ENCODE peak calls at places on chromosomes 11 and 22, in six cellular contexts. P is substantia nigra, M is transverse colon, X is breast epithelium, V is cardiac muscle cell, Q is HCT116. G is an unnamed sample.

GRCh38 chr22:44625981-44626687 is 75.9 kb upstream of the PRR5 start:
- DNase-seq in P (no peak), M (peak), X (peak), V (peak), Q (peak), G (peak)

GRCh38 chr11:42772886-42773285 is 538.9 kb upstream of the API5 start:
- DNase-seq in P (no peak), M (no peak), X (no peak), V (no peak), Q (no peak), G (no peak)

GRCh38 chr22:49104434-49104833 is 723.2 kb downstream of the BRD1 start:
- DNase-seq in P (no peak), M (no peak), X (no peak), V (no peak), Q (no peak), G (no peak)

GRCh38 chr11:61891331-61892084 is at the start of gene FADS3:
- DNase-seq in P (peak), M (peak), X (peak), V (peak), Q (peak), G (peak)

GRCh38 chr22:44409691-44410316 is 88.2 kb downstream of the RTL6 start:
- DNase-seq in P (no peak), M (no peak), X (no peak), V (no peak), Q (no peak), G (no peak)

GRCh38 chr11:63015521-63016215 is at the start of gene SLC22A8:
- DNase-seq in P (no peak), M (no peak), X (no peak), V (no peak), Q (no peak), G (no peak)

GRCh38 chr11:122181893-122182292 is 65.9 kb upstream of the BLID start:
- DNase-seq in P (no peak), M (no peak), X (no peak), V (no peak), Q (no peak), G (no peak)

GRCh38 chr11:44617671-44618461 is 52.4 kb downstream of the CD82 start:
- DNase-seq in P (no peak), M (peak), X (no peak), V (no peak), Q (no peak), G (no peak)

GRCh38 chr11:96943970-96944369 is 554.2 kb downstream of the JRKL start:
- DNase-seq in P (no peak), M (no peak), X (no peak), V (no peak), Q (no peak), G (no peak)

GRCh38 chr11:64621283-64622019 is 30.4 kb downstream of the SLC22A12 start:
- DNase-seq in P (no peak), M (no peak), X (no peak), V (no peak), Q (no peak), G (no peak)

GRCh38 chr11:64619811-64620285 is 28.8 kb downstream of the SLC22A12 start:
- DNase-seq in P (no peak), M (peak), X (no peak), V (peak), Q (peak), G (no peak)

GRCh38 chr11:64622681-64623080 is 31.7 kb downstream of the SLC22A12 start:
- DNase-seq in P (no peak), M (no peak), X (no peak), V (no peak), Q (no peak), G (no peak)

GRCh38 chr11:64619196-64619595 is 28.2 kb downstream of the SLC22A12 start:
- DNase-seq in P (no peak), M (no peak), X (no peak), V (no peak), Q (no peak), G (no peak)

DNA sequence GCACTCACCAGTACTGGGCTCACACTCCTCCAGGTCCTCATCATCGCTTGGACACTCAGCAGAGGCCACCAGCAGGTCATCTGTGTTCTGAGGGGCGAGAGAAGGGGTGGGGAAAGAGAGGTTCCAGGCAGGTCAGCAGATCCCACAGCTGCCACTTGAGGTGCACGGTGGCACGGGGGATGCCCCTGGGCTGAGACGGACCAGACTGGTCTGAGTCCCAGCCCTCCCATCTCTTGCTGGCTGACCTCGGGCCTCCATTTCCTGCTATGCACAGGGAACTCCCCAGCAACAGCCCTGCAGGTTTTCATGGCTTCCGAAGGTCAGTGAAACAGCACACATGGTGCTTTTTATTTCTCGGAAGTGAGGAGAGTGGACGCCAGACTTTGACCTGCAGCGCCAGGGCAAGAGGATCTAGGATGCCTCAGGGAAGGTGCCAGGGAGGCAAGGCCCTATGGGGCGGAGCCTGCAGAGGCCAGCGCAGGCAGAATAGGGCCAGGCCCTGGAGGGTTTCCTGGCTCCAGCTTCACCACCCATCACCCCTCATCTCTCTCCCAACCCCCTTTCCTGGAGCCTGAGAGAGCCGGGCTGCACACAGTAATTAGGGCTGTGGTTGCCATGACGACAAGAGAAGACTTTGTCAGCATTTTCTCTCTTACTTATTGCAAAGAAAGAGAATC is 29.4 kb downstream of the SLC22A12 start:
- DNase-seq in P (no peak), M (peak), X (no peak), V (peak), Q (no peak), G (no peak)
- H3K27ac ChIP-seq in P (no peak), M (peak), X (peak), V (no peak), Q (no peak), G (no peak)

GRCh38 chr11:86066033-86066432 is 2.9 kb downstream of the PICALM start:
- DNase-seq in P (no peak), M (no peak), X (no peak), V (no peak), Q (no peak), G (no peak)

GRCh38 chr11:86064236-86064803 is 4.6 kb downstream of the PICALM start:
- DNase-seq in P (no peak), M (no peak), X (no peak), V (no peak), Q (no peak), G (no peak)

GRCh38 chr11:86061483-86061882 is 7.4 kb downstream of the PICALM start:
- DNase-seq in P (no peak), M (no peak), X (no peak), V (no peak), Q (no peak), G (no peak)

GRCh38 chr11:86062719-86063118 is 6.2 kb downstream of the PICALM start:
- DNase-seq in P (no peak), M (no peak), X (no peak), V (no peak), Q (no peak), G (no peak)

GRCh38 chr11:86063536-86063935 is 5.3 kb downstream of the PICALM start:
- DNase-seq in P (no peak), M (no peak), X (no peak), V (no peak), Q (no peak), G (no peak)
- H3K27ac ChIP-seq in P (peak), M (peak), X (peak), V (no peak), Q (no peak), G (peak)

GRCh38 chr11:33668951-33669596 is 31.6 kb downstream of the C11orf91 start:
- DNase-seq in P (no peak), M (no peak), X (no peak), V (no peak), Q (no peak), G (no peak)

GRCh38 chr11:33669598-33670249 is 30.9 kb downstream of the C11orf91 start:
- DNase-seq in P (no peak), M (no peak), X (no peak), V (no peak), Q (no peak), G (no peak)

GRCh38 chr11:33665666-33666065 is 35.0 kb downstream of the C11orf91 start:
- DNase-seq in P (no peak), M (no peak), X (no peak), V (no peak), Q (no peak), G (no peak)

GRCh38 chr11:33668468-33668825 is 32.2 kb downstream of the C11orf91 start:
- DNase-seq in P (no peak), M (no peak), X (no peak), V (no peak), Q (no peak), G (no peak)

GRCh38 chr11:33667819-33668467 is 32.7 kb downstream of the C11orf91 start:
- DNase-seq in P (no peak), M (no peak), X (no peak), V (no peak), Q (no peak), G (no peak)
- H3K27ac ChIP-seq in P (no peak), M (no peak), X (no peak), V (no peak), Q (no peak), G (no peak)

GRCh38 chr22:42811510-42811909 is 45.6 kb downstream of the ARFGAP3 start:
- DNase-seq in P (no peak), M (no peak), X (no peak), V (no peak), Q (no peak), G (no peak)

GRCh38 chr22:42813501-42813900 is 43.6 kb downstream of the ARFGAP3 start:
- DNase-seq in P (no peak), M (no peak), X (no peak), V (no peak), Q (no peak), G (no peak)

GRCh38 chr22:42816339-42816738 is 40.7 kb downstream of the ARFGAP3 start:
- DNase-seq in P (no peak), M (no peak), X (no peak), V (no peak), Q (no peak), G (no peak)

GRCh38 chr22:42814616-42815015 is 42.5 kb downstream of the ARFGAP3 start:
- DNase-seq in P (no peak), M (no peak), X (no peak), V (no peak), Q (no peak), G (no peak)

DNA sequence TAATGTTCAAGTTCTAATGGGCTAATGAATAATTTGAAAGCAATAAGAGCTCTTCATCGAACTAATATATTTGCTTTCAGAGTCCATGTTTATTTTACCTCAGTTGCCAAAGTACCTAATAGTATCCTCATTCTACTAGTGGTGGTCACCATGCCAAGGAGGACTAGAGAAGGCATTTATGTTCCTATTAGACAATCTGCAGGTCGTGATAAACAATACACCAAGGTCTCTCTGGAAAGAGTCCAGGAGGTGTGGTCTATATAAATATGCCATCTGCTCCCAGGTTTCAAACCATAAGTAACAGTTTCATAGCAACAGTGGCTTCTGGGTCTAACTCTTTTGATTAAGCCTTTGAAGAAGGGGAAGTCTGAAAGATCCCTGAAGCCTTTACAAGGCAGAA is 42.9 kb downstream of the ARFGAP3 start:
- DNase-seq in P (no peak), M (no peak), X (no peak), V (no peak), Q (no peak), G (no peak)
- H3K27ac ChIP-seq in P (no peak), M (no peak), X (no peak), V (no peak), Q (no peak), G (no peak)

DNA sequence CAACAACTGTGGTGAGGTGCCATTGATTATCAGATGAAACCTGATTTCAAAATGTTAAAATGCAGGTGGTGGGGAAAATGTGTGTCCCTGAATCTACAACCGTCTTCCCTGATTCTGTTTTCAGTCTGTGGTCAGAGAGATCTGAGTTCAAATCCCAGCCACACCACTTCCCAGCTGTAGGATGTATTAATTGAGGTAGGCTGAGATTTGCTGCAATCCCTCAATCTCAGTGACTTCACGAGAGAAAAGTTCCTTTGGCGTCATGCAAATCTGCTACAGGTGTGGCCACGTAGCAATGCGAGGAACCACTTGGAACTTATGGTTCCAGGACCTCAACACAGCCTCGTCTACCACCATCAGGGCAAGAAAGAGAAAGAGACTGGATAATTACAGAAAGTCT is 56.2 kb downstream of the BCL2L13 start:
- DNase-seq in P (no peak), M (no peak), X (no peak), V (no peak), Q (no peak), G (no peak)
- H3K27ac ChIP-seq in P (no peak), M (no peak), X (no peak), V (peak), Q (no peak), G (no peak)

DNA sequence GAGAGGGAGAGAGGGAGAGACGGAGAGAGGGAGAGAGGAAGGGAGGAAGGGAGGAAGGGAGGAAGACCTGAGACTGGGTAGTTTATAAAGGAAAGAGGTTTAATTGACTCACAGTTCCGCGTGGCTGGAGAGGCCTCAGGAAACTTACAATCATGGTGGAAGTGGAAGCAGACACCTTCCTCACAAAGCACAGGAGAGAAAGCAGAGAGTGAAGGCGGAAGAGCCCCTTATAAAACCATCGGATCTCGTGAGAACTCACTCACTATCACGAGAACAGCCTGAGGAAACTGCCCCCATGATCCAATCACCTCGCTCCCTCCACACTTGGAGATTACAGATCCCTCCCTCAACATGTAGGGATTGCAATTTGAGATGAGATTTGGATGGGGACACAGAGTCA is 12.2 kb upstream of the CARS1 start:
- DNase-seq in P (no peak), M (no peak), X (no peak), V (no peak), Q (no peak), G (no peak)
- H3K27ac ChIP-seq in P (no peak), M (no peak), X (no peak), V (no peak), Q (no peak), G (no peak)

DNA sequence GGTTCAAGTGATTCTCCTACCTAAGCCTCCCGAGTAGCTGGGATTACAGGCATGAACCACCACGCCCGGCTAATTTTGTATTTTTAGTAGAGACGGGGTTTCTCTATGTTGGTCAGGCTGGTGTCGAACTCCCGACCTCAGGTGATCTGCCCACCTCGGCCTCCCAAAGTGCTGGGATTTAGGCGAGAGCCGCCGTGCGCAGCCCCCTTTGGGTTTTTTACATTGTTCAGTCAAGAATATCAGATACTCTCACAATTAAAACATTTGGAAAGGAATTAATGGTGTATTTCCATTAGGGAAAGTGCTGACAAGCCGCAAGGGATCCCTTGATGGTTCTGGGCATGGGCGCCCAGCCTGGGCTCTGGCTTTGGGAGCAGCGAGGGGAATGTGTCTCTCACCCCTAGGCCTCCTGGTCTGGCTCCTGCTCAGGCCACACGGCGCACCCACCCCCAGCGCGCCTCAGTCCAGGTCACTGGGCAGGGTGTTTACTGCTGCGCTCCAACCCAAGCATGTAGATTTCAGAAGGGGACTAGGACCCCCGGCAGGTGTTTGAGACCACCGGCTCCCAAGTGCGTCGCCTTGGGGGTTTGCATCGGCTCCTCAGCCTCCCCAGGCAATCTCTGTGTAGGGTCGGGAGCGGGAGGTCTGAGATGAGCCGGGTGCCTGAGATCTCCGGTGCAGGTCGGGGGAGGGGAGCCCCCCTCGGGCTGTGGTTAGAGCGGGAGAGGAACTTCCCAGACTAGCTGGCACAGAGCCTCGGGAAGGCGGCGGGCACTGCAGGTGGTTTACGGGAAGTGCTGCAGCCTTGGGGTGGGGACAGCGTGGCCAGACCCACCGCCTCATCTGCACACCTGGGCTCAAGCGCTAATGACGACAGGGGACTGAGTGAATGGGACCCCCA is 820 bp upstream of the IRF7 start:
- DNase-seq in P (no peak), M (no peak), X (no peak), V (no peak), Q (no peak), G (no peak)
- H3K27ac ChIP-seq in P (no peak), M (peak), X (peak), V (peak), Q (peak), G (peak)

GRCh38 chr22:35463231-35463933 is 63.4 kb downstream of the MCM5 start:
- DNase-seq in P (no peak), M (no peak), X (no peak), V (no peak), Q (no peak), G (no peak)
- H3K27ac ChIP-seq in P (no peak), M (no peak), X (no peak), V (no peak), Q (no peak), G (no peak)

DNA sequence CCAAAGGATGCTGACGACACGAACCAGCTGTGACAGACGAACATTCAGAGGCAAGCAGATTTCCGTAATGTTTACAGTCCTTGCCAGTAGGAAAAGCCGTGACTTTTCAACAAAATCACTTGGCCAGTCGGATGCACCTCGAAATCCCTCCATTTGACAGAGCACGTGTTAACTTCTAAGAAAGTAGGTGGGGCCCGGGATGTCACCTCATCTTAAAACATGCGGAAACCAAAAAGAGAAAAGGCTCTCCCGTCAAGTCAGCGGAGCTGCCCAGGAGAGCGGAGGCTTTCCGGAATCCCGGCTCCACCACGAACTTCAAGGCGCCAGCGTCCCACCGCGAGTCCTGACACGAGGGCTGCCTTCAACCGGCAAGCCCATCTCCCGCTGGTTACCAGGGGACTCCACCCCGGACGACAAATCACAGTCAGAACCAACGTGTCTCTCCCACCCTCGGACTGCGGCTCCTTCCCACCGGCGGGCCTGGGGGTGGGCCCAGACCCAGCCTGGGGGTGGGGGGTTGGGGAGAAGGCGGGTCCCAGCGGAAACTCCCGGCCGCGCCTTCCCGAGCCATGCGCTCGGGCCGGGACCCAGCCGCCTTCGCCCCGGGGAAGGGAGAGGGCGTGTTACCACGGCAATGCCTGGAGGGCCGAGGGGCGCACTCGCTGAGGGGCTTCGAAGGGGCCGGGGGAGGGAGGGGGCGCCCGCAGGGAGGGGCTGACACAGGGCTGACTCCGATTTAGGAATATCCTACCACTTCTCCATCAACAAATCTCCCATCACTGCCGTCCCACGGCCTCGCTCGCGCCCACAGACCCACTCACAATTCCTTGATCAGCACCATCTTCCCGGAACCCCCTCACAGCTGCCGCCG is 470 bp downstream of the PITPNB start:
- DNase-seq in P (peak), M (peak), X (peak), V (peak), Q (no peak), G (peak)
- H3K27ac ChIP-seq in P (peak), M (peak), X (peak), V (peak), Q (peak), G (peak)